ENCODE peak calls at places on chromosome 22, in eight cellular contexts. One of them, this sample, is unnamed.

GRCh38 chr22:28505416-28506156 is 174.1 kb downstream of the TTC28 start:
- DNase-seq in astrocyte of the cerebellum: peak
- DNase-seq in IMR-90: no peak
- DNase-seq in foreskin fibroblast: no peak
- DNase-seq in A549: no peak
- DNase-seq in uterus: no peak
- DNase-seq in left lung: peak
- DNase-seq in psoas muscle: no peak
- DNase-seq in this sample: no peak

GRCh38 chr22:36467042-36467810 is 14.2 kb downstream of the TXN2 start:
- DNase-seq in astrocyte of the cerebellum: peak
- DNase-seq in uterus: no peak
- DNase-seq in left lung: no peak
- DNase-seq in foreskin fibroblast: no peak
- DNase-seq in A549: no peak
- DNase-seq in psoas muscle: peak
- DNase-seq in IMR-90: peak
- DNase-seq in this sample: peak

GRCh38 chr22:44031111-44031963 is 7.2 kb downstream of the PARVB start:
- DNase-seq in foreskin fibroblast: no peak
- DNase-seq in uterus: no peak
- DNase-seq in A549: no peak
- DNase-seq in IMR-90: no peak
- DNase-seq in psoas muscle: peak
- DNase-seq in left lung: peak
- DNase-seq in astrocyte of the cerebellum: no peak
- DNase-seq in this sample: peak

GRCh38 chr22:39617342-39617741 is 46.8 kb downstream of the CACNA1I start:
- DNase-seq in uterus: no peak
- DNase-seq in IMR-90: no peak
- DNase-seq in foreskin fibroblast: no peak
- DNase-seq in astrocyte of the cerebellum: no peak
- DNase-seq in A549: no peak
- DNase-seq in left lung: peak
- DNase-seq in psoas muscle: no peak
- DNase-seq in this sample: no peak

GRCh38 chr22:48070760-48071159 is 1308.3 kb downstream of the TBC1D22A start:
- DNase-seq in foreskin fibroblast: no peak
- DNase-seq in psoas muscle: no peak
- DNase-seq in A549: no peak
- DNase-seq in left lung: no peak
- DNase-seq in IMR-90: no peak
- DNase-seq in uterus: no peak
- DNase-seq in astrocyte of the cerebellum: no peak
- DNase-seq in this sample: no peak

GRCh38 chr22:49153921-49154320 is 673.8 kb downstream of the BRD1 start:
- DNase-seq in left lung: no peak
- DNase-seq in IMR-90: no peak
- DNase-seq in foreskin fibroblast: no peak
- DNase-seq in uterus: no peak
- DNase-seq in psoas muscle: no peak
- DNase-seq in A549: no peak
- DNase-seq in astrocyte of the cerebellum: no peak
- DNase-seq in this sample: no peak

GRCh38 chr22:33785283-33785991 is 134.8 kb downstream of the LARGE1 start:
- DNase-seq in psoas muscle: no peak
- DNase-seq in A549: no peak
- DNase-seq in astrocyte of the cerebellum: no peak
- DNase-seq in foreskin fibroblast: no peak
- DNase-seq in left lung: no peak
- DNase-seq in uterus: no peak
- DNase-seq in IMR-90: peak
- DNase-seq in this sample: peak

GRCh38 chr22:27937453-27937852 is 18.4 kb upstream of the PITPNB start:
- DNase-seq in uterus: no peak
- DNase-seq in IMR-90: no peak
- DNase-seq in left lung: no peak
- DNase-seq in A549: no peak
- DNase-seq in foreskin fibroblast: no peak
- DNase-seq in psoas muscle: no peak
- DNase-seq in astrocyte of the cerebellum: no peak
- DNase-seq in this sample: no peak

DNA sequence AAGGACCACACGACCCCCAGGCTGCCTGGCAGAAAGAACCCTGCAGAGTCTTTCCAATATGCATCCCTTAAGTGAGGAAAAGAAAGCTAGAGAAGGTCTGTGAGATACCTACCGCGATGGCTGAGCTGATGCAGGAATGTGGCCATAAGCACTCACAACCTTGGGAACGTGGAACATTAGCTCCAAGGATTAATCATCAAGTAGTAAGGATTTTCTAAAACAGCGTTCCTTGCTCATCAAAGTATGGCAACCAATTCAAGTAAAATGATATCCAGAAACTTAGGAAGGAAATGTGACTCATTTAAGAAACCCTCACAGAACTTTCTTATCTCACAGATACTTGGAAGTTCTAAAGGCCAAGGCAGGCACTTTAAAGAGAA is 12.8 kb downstream of the PACSIN2 start:
- DNase-seq in psoas muscle: no peak
- DNase-seq in foreskin fibroblast: peak
- DNase-seq in left lung: no peak
- DNase-seq in IMR-90: peak
- DNase-seq in astrocyte of the cerebellum: no peak
- DNase-seq in uterus: no peak
- DNase-seq in A549: peak
- DNase-seq in this sample: peak
- H3K4me3 ChIP-seq in psoas muscle: no peak
- H3K4me3 ChIP-seq in foreskin fibroblast: no peak
- H3K4me3 ChIP-seq in left lung: no peak
- H3K4me3 ChIP-seq in IMR-90: no peak
- H3K4me3 ChIP-seq in astrocyte of the cerebellum: no peak
- H3K4me3 ChIP-seq in uterus: no peak
- H3K4me3 ChIP-seq in A549: peak
- H3K4me3 ChIP-seq in this sample: peak

GRCh38 chr22:24107668-24108067 is 73.6 kb upstream of the SUSD2 start:
- DNase-seq in A549: no peak
- DNase-seq in left lung: peak
- DNase-seq in IMR-90: peak
- DNase-seq in uterus: peak
- DNase-seq in foreskin fibroblast: peak
- DNase-seq in psoas muscle: peak
- DNase-seq in astrocyte of the cerebellum: peak
- DNase-seq in this sample: peak

GRCh38 chr22:24105661-24106060 is 75.6 kb upstream of the SUSD2 start:
- DNase-seq in left lung: no peak
- DNase-seq in foreskin fibroblast: no peak
- DNase-seq in A549: no peak
- DNase-seq in uterus: no peak
- DNase-seq in psoas muscle: no peak
- DNase-seq in astrocyte of the cerebellum: no peak
- DNase-seq in IMR-90: no peak
- DNase-seq in this sample: no peak

GRCh38 chr22:24105018-24105360 is 76.3 kb upstream of the SUSD2 start:
- DNase-seq in IMR-90: peak
- DNase-seq in A549: no peak
- DNase-seq in uterus: no peak
- DNase-seq in psoas muscle: no peak
- DNase-seq in astrocyte of the cerebellum: no peak
- DNase-seq in left lung: no peak
- DNase-seq in foreskin fibroblast: peak
- DNase-seq in this sample: peak

GRCh38 chr22:24108073-24108472 is 73.2 kb upstream of the SUSD2 start:
- DNase-seq in astrocyte of the cerebellum: no peak
- DNase-seq in left lung: peak
- DNase-seq in psoas muscle: no peak
- DNase-seq in IMR-90: no peak
- DNase-seq in foreskin fibroblast: no peak
- DNase-seq in uterus: no peak
- DNase-seq in A549: no peak
- DNase-seq in this sample: no peak

DNA sequence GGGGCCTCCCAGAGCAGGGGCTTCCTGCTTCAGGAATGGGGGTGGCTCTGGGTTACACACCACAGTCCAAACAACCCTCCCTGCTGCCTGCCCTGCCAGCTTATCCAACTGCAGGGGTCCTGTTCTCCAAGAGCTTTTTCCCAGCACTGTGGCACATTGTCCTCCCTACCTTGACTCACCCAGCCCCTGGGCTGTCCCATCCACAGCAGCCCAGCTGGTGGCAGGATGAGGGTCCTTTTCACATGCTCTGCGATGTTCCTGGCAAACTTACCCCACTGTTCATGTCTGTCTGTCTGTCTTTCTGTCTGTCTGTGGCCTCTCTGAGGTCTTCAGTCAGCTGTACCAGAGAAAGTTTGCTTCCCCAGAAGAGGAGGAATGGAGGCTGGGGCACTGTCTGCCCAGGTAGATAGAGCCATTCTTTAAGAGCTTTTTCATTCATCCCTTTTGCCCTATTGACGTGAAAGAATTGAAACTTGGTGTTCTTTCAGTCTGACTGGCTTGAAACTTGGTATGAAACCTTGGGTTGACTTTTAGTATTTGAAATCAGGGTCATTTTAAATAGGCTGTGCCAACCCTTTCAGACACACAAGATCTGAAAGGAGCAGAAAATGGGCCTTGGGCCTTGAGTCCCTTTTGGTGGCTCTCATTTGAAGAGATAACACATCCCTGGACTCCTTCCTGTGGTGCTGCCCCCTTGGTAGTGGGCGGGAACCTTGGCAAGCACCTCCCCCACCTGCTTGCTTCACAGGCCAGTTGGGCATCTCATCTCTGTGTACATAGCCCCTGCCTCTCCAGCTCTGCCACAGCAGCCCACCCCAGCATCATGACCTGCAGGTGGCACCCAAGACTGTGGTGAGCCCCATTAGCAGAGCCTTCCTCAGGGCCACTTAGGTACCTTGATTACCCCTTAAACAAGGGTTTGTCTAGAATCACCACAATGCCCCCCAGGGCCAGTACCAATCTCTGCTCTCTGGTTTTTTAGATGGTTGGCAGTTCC is 74.6 kb upstream of the SUSD2 start:
- DNase-seq in psoas muscle: no peak
- DNase-seq in A549: no peak
- DNase-seq in left lung: peak
- DNase-seq in foreskin fibroblast: no peak
- DNase-seq in uterus: peak
- DNase-seq in astrocyte of the cerebellum: no peak
- DNase-seq in IMR-90: no peak
- DNase-seq in this sample: no peak
- TF ChIP-seq CTCF in psoas muscle: peak
- TF ChIP-seq CTCF in A549: peak
- TF ChIP-seq CTCF in left lung: no peak
- TF ChIP-seq CTCF in foreskin fibroblast: peak
- TF ChIP-seq CTCF in uterus: peak
- TF ChIP-seq CTCF in astrocyte of the cerebellum: peak
- TF ChIP-seq CTCF in IMR-90: peak
- TF ChIP-seq CTCF in this sample: peak

DNA sequence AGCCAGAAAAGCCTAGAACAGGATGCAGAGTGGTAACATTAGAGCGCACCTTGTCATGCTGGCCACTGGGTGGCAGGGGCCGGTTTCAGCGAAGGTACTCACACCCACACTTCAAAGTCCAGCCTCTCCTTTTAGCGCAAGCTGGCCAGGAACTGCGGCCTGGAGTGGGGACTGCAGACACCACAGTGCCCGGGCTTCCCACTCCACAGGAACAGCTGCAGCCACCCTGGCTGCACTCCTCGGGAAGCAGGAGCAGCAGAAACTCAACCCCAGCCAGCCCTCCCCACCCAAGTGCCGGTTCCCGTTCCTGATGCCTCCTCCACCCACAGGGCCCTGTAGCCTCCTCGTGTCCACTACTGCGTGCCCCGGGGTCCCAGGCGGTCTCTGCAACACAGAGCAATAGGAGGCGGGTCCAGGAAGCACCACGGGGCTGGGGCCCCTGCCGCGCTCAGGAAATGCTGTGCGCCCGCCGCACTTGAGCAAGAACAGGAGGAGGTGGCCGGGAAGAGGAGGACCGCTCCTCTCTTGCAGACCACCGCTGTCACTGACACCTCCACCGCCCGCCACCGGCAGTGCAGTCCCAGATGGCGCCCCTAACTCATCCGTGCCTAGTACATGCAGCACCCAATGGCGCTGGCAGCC is 2.2 kb downstream of the RFPL2 start:
- DNase-seq in IMR-90: peak
- DNase-seq in astrocyte of the cerebellum: peak
- DNase-seq in left lung: peak
- DNase-seq in psoas muscle: no peak
- DNase-seq in A549: peak
- DNase-seq in uterus: no peak
- DNase-seq in foreskin fibroblast: peak
- DNase-seq in this sample: peak
- H3K4me3 ChIP-seq in IMR-90: no peak
- H3K4me3 ChIP-seq in astrocyte of the cerebellum: peak
- H3K4me3 ChIP-seq in left lung: peak
- H3K4me3 ChIP-seq in psoas muscle: peak
- H3K4me3 ChIP-seq in A549: peak
- H3K4me3 ChIP-seq in uterus: no peak
- H3K4me3 ChIP-seq in foreskin fibroblast: no peak
- H3K4me3 ChIP-seq in this sample: no peak

GRCh38 chr22:45731041-45731797 is 59.6 kb downstream of the ATXN10 start:
- DNase-seq in A549: peak
- DNase-seq in IMR-90: peak
- DNase-seq in foreskin fibroblast: no peak
- DNase-seq in psoas muscle: no peak
- DNase-seq in astrocyte of the cerebellum: no peak
- DNase-seq in uterus: no peak
- DNase-seq in left lung: no peak
- DNase-seq in this sample: peak

GRCh38 chr22:45726081-45726480 is 54.4 kb downstream of the ATXN10 start:
- DNase-seq in IMR-90: no peak
- DNase-seq in astrocyte of the cerebellum: no peak
- DNase-seq in foreskin fibroblast: no peak
- DNase-seq in psoas muscle: no peak
- DNase-seq in left lung: no peak
- DNase-seq in A549: no peak
- DNase-seq in uterus: no peak
- DNase-seq in this sample: no peak

GRCh38 chr22:45735273-45735672 is 63.6 kb downstream of the ATXN10 start:
- DNase-seq in IMR-90: no peak
- DNase-seq in A549: no peak
- DNase-seq in psoas muscle: no peak
- DNase-seq in foreskin fibroblast: no peak
- DNase-seq in astrocyte of the cerebellum: no peak
- DNase-seq in left lung: no peak
- DNase-seq in uterus: no peak
- DNase-seq in this sample: no peak

DNA sequence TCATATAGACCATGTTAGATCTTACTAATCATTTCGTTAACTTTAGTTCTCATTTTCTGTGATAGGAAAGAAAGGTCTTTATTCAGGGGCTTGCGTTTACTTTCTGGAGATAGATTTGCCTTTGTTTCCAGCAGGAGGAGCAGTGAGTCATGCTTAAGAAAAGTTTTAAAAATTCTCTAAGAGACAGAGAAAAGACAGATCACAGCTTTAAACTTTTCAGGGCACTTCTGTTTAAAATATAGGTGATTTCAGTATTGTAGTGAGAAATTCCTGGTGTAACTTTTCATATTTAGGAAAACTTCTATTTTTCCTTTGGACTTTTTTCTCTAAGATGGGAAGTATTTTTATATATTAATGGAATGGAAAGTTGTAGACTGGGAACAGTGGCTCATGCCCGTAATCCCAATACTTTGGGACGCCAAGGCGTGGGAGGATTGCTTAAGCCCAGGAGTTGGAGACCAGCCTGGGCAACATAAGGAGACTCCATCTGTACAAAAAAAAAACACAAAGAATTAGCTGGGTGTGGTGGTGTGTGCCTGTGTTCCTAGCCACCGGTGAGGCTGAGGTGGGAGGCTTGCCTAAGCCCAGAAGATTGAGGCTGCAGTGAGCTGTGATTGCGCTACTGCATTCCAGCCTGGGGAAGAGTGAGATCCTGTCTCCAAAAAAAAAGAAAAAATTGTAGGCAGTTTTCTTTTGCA is 60.3 kb downstream of the ATXN10 start:
- DNase-seq in uterus: no peak
- DNase-seq in foreskin fibroblast: no peak
- DNase-seq in IMR-90: peak
- DNase-seq in left lung: no peak
- DNase-seq in A549: peak
- DNase-seq in astrocyte of the cerebellum: no peak
- DNase-seq in psoas muscle: no peak
- DNase-seq in this sample: peak
- TF ChIP-seq CTCF in uterus: peak
- TF ChIP-seq CTCF in foreskin fibroblast: peak
- TF ChIP-seq CTCF in IMR-90: peak
- TF ChIP-seq CTCF in left lung: no peak
- TF ChIP-seq CTCF in A549: peak
- TF ChIP-seq CTCF in astrocyte of the cerebellum: peak
- TF ChIP-seq CTCF in psoas muscle: no peak
- TF ChIP-seq CTCF in this sample: peak